ENCODE peak calls at places on chromosomes 11 and 22, in six cellular contexts. O, J, L, W, H and B are unnamed samples.
A peak's percentile ranks its signal among the peaks of the same experiment; 100 is the strongest.

GRCh38 chr22:23376256-23376655 is 195.9 kb downstream of the BCR start:
- DNase-seq in O (no peak), J (peak; percentile 28), L (no peak), W (no peak), H (peak; percentile 6), B (no peak)

GRCh38 chr22:48084041-48084748 is 1321.7 kb downstream of the TBC1D22A start:
- DNase-seq in O (no peak), J (no peak), L (no peak), W (no peak), H (no peak), B (no peak)

GRCh38 chr11:130403301-130403804 is 25.1 kb downstream of the ADAMTS8 start:
- DNase-seq in O (peak; percentile 89), J (peak; percentile 93), L (no peak), W (no peak), H (peak; percentile 76), B (no peak)

GRCh38 chr22:46425011-46425410 is 89.5 kb downstream of the TRMU start:
- DNase-seq in O (no peak), J (peak; percentile 34), L (no peak), W (no peak), H (peak; percentile 11), B (no peak)

GRCh38 chr22:49325531-49326395 is 501.9 kb downstream of the BRD1 start:
- DNase-seq in O (peak; percentile 43), J (no peak), L (no peak), W (no peak), H (no peak), B (no peak)

GRCh38 chr11:121265586-121265985 is 27.0 kb upstream of the SC5D start:
- DNase-seq in O (no peak), J (no peak), L (no peak), W (no peak), H (no peak), B (no peak)

GRCh38 chr11:113789675-113790320 is 10.2 kb downstream of the CLDN25 start:
- DNase-seq in O (no peak), J (no peak), L (no peak), W (no peak), H (no peak), B (no peak)

GRCh38 chr11:38900156-38900679 is 2302.2 kb upstream of the RAG2 start:
- DNase-seq in O (no peak), J (no peak), L (no peak), W (no peak), H (no peak), B (no peak)

GRCh38 chr22:43734370-43735005 is 77.6 kb downstream of the EFCAB6 start:
- DNase-seq in O (no peak), J (no peak), L (no peak), W (no peak), H (no peak), B (no peak)

GRCh38 chr11:133552938-133553337 is 20.6 kb upstream of the OPCML start:
- DNase-seq in O (no peak), J (no peak), L (no peak), W (no peak), H (no peak), B (no peak)

GRCh38 chr11:12674936-12675696 is 895 bp downstream of the TEAD1 start:
- DNase-seq in O (peak; percentile 75), J (no peak), L (no peak), W (peak; percentile 51), H (peak; percentile 52), B (peak; percentile 52)

GRCh38 chr11:72080326-72081183 is at the start of the genes LRRC51 and NUMA1:
- DNase-seq in O (peak; percentile 100), J (peak; percentile 100), L (peak; percentile 100), W (peak; percentile 100), H (peak; percentile 100), B (peak; percentile 98)

GRCh38 chr11:116698080-116698479 is 74.7 kb downstream of the BUD13 start:
- DNase-seq in O (peak; percentile 12), J (no peak), L (no peak), W (no peak), H (no peak), B (no peak)

GRCh38 chr22:29225422-29226090 is 19.9 kb downstream of the EMID1 start:
- DNase-seq in O (peak; percentile 69), J (peak; percentile 33), L (no peak), W (peak; percentile 75), H (peak; percentile 23), B (no peak)

GRCh38 chr11:68532719-68533369 is 72.3 kb downstream of the PPP6R3 start:
- DNase-seq in O (no peak), J (no peak), L (no peak), W (no peak), H (no peak), B (no peak)

GRCh38 chr11:11157201-11157600 is 195.8 kb downstream of the CSNK2A3 start:
- DNase-seq in O (no peak), J (peak; percentile 59), L (no peak), W (no peak), H (peak; percentile 35), B (peak; percentile 42)

GRCh38 chr11:28481673-28482480 is 373.7 kb downstream of the METTL15 start:
- DNase-seq in O (no peak), J (no peak), L (no peak), W (no peak), H (no peak), B (no peak)

GRCh38 chr11:6992457-6993431 is 27.4 kb downstream of the ZNF214 start:
- DNase-seq in O (no peak), J (peak; percentile 95), L (no peak), W (no peak), H (peak; percentile 68), B (no peak)

GRCh38 chr11:36056160-36056751 is 112.4 kb downstream of the LDLRAD3 start:
- DNase-seq in O (no peak), J (peak; percentile 65), L (no peak), W (no peak), H (peak; percentile 78), B (peak; percentile 41)

GRCh38 chr11:90476442-90477007 is 253.7 kb upstream of the CHORDC1 start:
- DNase-seq in O (no peak), J (peak; percentile 59), L (no peak), W (no peak), H (peak; percentile 12), B (peak; percentile 16)

GRCh38 chr11:95831198-95831883 is 41.0 kb downstream of the CEP57 start:
- DNase-seq in O (no peak), J (peak; percentile 77), L (no peak), W (no peak), H (peak; percentile 71), B (no peak)

GRCh38 chr22:46576556-46577351 is 39.3 kb upstream of the CELSR1 start:
- DNase-seq in O (no peak), J (peak; percentile 46), L (peak; percentile 60), W (peak; percentile 38), H (peak; percentile 69), B (peak; percentile 75)

GRCh38 chr11:78400116-78400515 is 17.5 kb downstream of the GAB2 start:
- DNase-seq in O (no peak), J (no peak), L (no peak), W (no peak), H (no peak), B (no peak)
- TF ChIP-seq CTCF in O (no peak), J (no peak), L (no peak), W (no peak), H (no peak), B (no peak)

GRCh38 chr22:32378703-32379272 is 21.1 kb downstream of the RFPL3 start:
- DNase-seq in O (no peak), J (peak; percentile 61), L (no peak), W (no peak), H (peak; percentile 36), B (peak; percentile 62)
- TF ChIP-seq CTCF in O (no peak), J (peak; percentile 94), L (peak; percentile 36), W (peak; percentile 53), H (peak; percentile 67), B (peak; percentile 65)

DNA sequence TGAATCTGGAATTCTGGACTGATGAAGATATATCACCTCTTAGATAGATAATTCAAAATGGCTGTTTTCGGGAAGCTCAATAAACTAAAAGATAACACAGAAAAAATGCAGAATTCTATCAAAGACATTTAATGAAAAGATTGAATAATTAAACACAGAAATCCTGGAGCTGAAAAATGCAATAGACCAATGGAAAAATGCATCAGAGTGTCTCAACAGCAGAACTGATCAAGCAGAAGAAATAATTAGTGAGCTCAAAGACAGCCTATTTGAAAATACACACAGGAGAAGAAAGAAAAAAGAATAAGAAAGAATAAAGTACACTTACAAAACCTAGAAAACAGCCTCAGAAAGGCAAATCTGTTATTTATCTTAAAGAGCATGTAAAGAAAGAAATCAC is 356.4 kb upstream of the B3GAT1 start:
- DNase-seq in O (no peak), J (no peak), L (no peak), W (no peak), H (no peak), B (no peak)
- TF ChIP-seq CTCF in O (no peak), J (no peak), L (no peak), W (no peak), H (no peak), B (no peak)

GRCh38 chr22:17401728-17402127 is 32.5 kb downstream of the CECR2 start:
- DNase-seq in O (no peak), J (no peak), L (no peak), W (no peak), H (no peak), B (no peak)
- TF ChIP-seq CTCF in O (no peak), J (no peak), L (no peak), W (no peak), H (no peak), B (no peak)

GRCh38 chr11:73194593-73194992 is 23.5 kb upstream of the P2RY2 start:
- DNase-seq in O (peak; percentile 58), J (no peak), L (no peak), W (no peak), H (no peak), B (no peak)

GRCh38 chr11:73197348-73197747 is 20.7 kb upstream of the P2RY2 start:
- DNase-seq in O (no peak), J (no peak), L (peak; percentile 14), W (no peak), H (no peak), B (no peak)

GRCh38 chr11:73196576-73196975 is 21.5 kb upstream of the P2RY2 start:
- DNase-seq in O (peak; percentile 40), J (no peak), L (peak; percentile 15), W (no peak), H (no peak), B (no peak)

GRCh38 chr11:73194034-73194507 is 24.0 kb upstream of the P2RY2 start:
- DNase-seq in O (peak; percentile 50), J (no peak), L (peak; percentile 5), W (no peak), H (no peak), B (no peak)

GRCh38 chr11:73195191-73196007 is 22.7 kb upstream of the P2RY2 start:
- DNase-seq in O (peak; percentile 40), J (no peak), L (peak; percentile 31), W (no peak), H (no peak), B (no peak)
- TF ChIP-seq CTCF in O (no peak), J (no peak), L (no peak), W (no peak), H (no peak), B (no peak)